ENCODE peak calls at places on chromosomes 5 and 9, in four cellular contexts. Q, C, N and O are unnamed samples.

GRCh38 chr5:145971108-145971507 is 34.7 kb downstream of the SH3RF2 start:
- DNase-seq in Q (no peak), C (no peak), N (no peak), O (no peak)

GRCh38 chr5:174313615-174314014 is 268.1 kb downstream of the NSG2 start:
- DNase-seq in Q (no peak), C (no peak), N (no peak), O (no peak)

GRCh38 chr5:25090818-25091217 is 446.0 kb upstream of the CDH10 start:
- DNase-seq in Q (no peak), C (no peak), N (no peak), O (no peak)

GRCh38 chr9:138024831-138025291 is 147.3 kb downstream of the CACNA1B start:
- DNase-seq in Q (peak; percentile 2), C (no peak), N (no peak), O (no peak)

GRCh38 chr9:85900504-85901201 is 40.3 kb upstream of the NAA35 start:
- DNase-seq in Q (peak; percentile 21), C (no peak), N (peak; percentile 1), O (no peak)

GRCh38 chr5:13478831-13479465 is 465.5 kb downstream of the DNAH5 start:
- DNase-seq in Q (peak; percentile 44), C (no peak), N (peak; percentile 12), O (no peak)

GRCh38 chr9:115952667-115953316 is 200.8 kb upstream of the PAPPA start:
- DNase-seq in Q (no peak), C (no peak), N (peak; percentile 45), O (no peak)

GRCh38 chr5:117463836-117464235 is 889.2 kb upstream of the SEMA6A start:
- DNase-seq in Q (no peak), C (peak; percentile 10), N (peak; percentile 34), O (no peak)

GRCh38 chr9:91777437-91777836 is 172.6 kb downstream of the ROR2 start:
- DNase-seq in Q (no peak), C (no peak), N (peak; percentile 53), O (no peak)

GRCh38 chr5:1187234-1187949 is 14.0 kb upstream of the SLC6A19 start:
- DNase-seq in Q (peak; percentile 8), C (peak; percentile 11), N (no peak), O (peak; percentile 34)

GRCh38 chr5:150295741-150296486 is 6.3 kb upstream of the CAMK2A start:
- DNase-seq in Q (no peak), C (no peak), N (no peak), O (no peak)